ENCODE peak calls at places on chromosomes 4 and X, in eight cellular contexts. W is suprapubic skin, E is fibroblast of lung, V is heart right ventricle, M is H9, F is aorta, N is stomach, C is lung. Q is an unnamed sample.

GRCh38 chr4:84070293-84070692 is 428.8 kb downstream of the NKX6-1 start:
- DNase-seq in C (no peak), N (no peak), V (no peak), M (no peak), F (no peak), W (no peak), E (no peak), Q (no peak)

GRCh38 chr4:145815626-145816025 is 123.0 kb downstream of the ZNF827 start:
- DNase-seq in C (no peak), F (no peak), V (no peak), W (no peak), E (peak; percentile 58), M (no peak), N (no peak), Q (no peak)

GRCh38 chr4:74624351-74625151 is 169.8 kb downstream of the BTC start:
- DNase-seq in W (no peak), F (no peak), V (no peak), E (peak; percentile 98), M (no peak), N (no peak), C (no peak), Q (peak; percentile 59)

GRCh38 chr4:14070289-14070880 is 442.9 kb upstream of the BOD1L1 start:
- DNase-seq in W (no peak), V (no peak), N (peak; percentile 56), E (no peak), C (no peak), M (no peak), F (no peak), Q (peak; percentile 16)

GRCh38 chrX:149504226-149504914 is 736 bp downstream of the IDS start:
- DNase-seq in E (no peak), N (no peak), V (no peak), F (no peak), M (peak; percentile 69), C (no peak), W (no peak), Q (peak; percentile 41)

GRCh38 chr4:29711226-29711625 is 1008.9 kb upstream of the PCDH7 start:
- DNase-seq in M (no peak), V (no peak), W (no peak), C (no peak), F (no peak), E (peak; percentile 38), N (no peak), Q (no peak)

GRCh38 chrX:68299923-68300322 is 133.4 kb downstream of the OPHN1 start:
- DNase-seq in M (no peak), V (no peak), F (no peak), C (no peak), E (peak; percentile 24), W (no peak), N (no peak), Q (no peak)

GRCh38 chr4:7045961-7046921 is 3.1 kb downstream of the TADA2B start:
- DNase-seq in N (no peak), W (no peak), F (peak; percentile 68), V (no peak), E (no peak), M (no peak), C (no peak), Q (no peak)

GRCh38 chrX:124217289-124218251 is 114.9 kb upstream of the TEX13D start:
- DNase-seq in E (no peak), N (no peak), W (no peak), F (no peak), M (peak; percentile 52), C (no peak), V (no peak), Q (no peak)

GRCh38 chrX:15143050-15143824 is 126.6 kb downstream of the ASB9 start:
- DNase-seq in F (no peak), C (peak; percentile 36), V (peak; percentile 15), W (no peak), E (peak; percentile 41), N (peak; percentile 69), M (peak; percentile 37), Q (peak; percentile 70)

GRCh38 chr4:81260443-81261102 is 45.6 kb upstream of the PRKG2 start:
- DNase-seq in F (no peak), W (no peak), E (no peak), N (no peak), V (no peak), C (no peak), M (peak; percentile 36), Q (no peak)

GRCh38 chrX:35562395-35562794 is 235.7 kb upstream of the MAGEB16 start:
- DNase-seq in M (peak; percentile 28), W (no peak), C (no peak), N (no peak), E (no peak), V (no peak), F (no peak), Q (no peak)

GRCh38 chr4:94403735-94404134 is 48.0 kb upstream of the PDLIM5 start:
- DNase-seq in V (peak; percentile 20), W (no peak), E (no peak), N (no peak), F (no peak), C (no peak), M (no peak), Q (no peak)

GRCh38 chr4:81850701-81851100 is 379.0 kb upstream of the RASGEF1B start:
- DNase-seq in N (no peak), W (no peak), C (no peak), M (no peak), F (no peak), E (no peak), V (no peak), Q (no peak)

GRCh38 chr4:48635310-48635709 is 144.8 kb downstream of the FRYL start:
- DNase-seq in V (no peak), M (no peak), E (peak; percentile 10), W (no peak), C (no peak), N (no peak), F (no peak), Q (no peak)

DNA sequence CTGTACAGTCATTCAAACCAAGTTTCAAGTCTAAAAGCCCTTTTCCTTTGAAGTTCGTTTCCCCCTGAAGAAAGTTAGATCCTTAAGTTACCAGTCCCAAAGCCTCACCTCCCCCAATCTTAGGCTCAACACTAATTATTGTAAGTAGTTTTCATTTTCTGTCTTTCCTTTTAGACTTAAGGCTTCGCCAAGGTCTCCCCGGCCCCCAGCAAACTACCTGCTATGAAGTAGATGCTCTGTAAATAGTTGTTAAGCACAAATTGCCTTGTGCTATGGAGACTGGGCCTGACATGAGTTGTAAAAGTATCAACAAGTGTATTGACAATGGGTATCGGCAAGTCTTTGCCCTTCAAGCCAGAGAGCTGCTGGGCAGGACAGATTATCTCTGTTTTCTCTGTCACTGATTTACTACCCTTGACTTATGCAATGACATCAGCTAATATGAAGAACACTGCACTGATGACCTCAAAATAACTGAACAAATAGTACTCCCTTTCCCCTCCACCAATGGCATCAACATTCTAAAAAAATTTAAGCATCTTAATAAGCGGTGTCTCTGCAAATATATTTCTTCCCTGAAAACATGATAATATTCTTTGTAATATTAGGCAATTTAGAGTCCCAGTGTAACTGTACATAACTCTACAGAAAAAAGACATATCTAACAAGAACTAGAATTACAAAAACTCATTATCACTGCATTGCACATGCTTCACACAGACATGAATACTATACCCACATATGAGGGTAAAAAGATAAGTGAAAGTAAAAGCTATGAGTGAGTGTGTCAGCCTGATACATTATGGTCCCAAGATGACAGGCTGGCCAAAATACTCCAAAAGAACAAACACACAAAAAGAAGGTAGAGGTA is 2.6 kb upstream of the FGB start:
- DNase-seq in F (no peak), W (no peak), C (no peak), E (no peak), N (no peak), V (no peak), M (no peak), Q (peak; percentile 50)
- H3K4me1 ChIP-seq in F (no peaks in the 10 kb centered on the region), W (no peaks in the 10 kb centered on the region), C (no peaks in the 10 kb centered on the region), E (no peaks in the 10 kb centered on the region), N (no peaks in the 10 kb centered on the region), V (no peaks in the 10 kb centered on the region), M (no peaks in the 10 kb centered on the region), Q (no peaks in the 10 kb centered on the region)

GRCh38 chr4:183145773-183146172 is 46.7 kb downstream of the WWC2 start:
- DNase-seq in E (no peak), C (no peak), F (no peak), W (no peak), V (no peak), M (no peak), N (no peak), Q (no peak)

GRCh38 chr4:183147983-183148382 is 48.9 kb downstream of the WWC2 start:
- DNase-seq in M (no peak), N (no peak), E (no peak), W (no peak), F (no peak), V (no peak), C (no peak), Q (no peak)

GRCh38 chr4:183149968-183150539 is 51.0 kb downstream of the WWC2 start:
- DNase-seq in W (no peak), V (no peak), E (no peak), N (no peak), M (no peak), C (no peak), F (no peak), Q (no peak)

GRCh38 chr4:183146478-183146877 is 47.4 kb downstream of the WWC2 start:
- DNase-seq in V (no peak), N (no peak), W (no peak), C (no peak), M (no peak), F (no peak), E (no peak), Q (no peak)

DNA sequence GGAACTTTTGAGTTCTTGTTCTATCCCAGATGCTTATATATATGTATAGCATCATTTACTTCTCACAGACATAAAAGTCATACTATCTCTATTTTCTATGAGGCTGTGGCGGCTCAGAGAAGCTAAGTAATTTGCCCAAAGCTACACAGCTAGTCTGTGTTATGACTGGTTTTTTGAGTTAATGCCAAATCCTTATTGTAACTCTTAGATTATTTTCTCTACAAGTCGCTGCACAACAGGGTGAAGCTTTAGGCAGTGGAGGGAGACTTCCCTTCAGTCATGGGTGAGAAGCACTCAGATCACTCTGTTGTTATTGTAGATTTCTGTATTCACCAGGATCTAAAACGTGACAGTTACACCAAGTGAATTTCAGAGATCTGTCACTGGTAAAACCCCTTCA is 48.1 kb downstream of the WWC2 start:
- DNase-seq in W (no peak), M (no peak), N (no peak), C (no peak), E (no peak), F (no peak), V (no peak), Q (no peak)
- H3K4me1 ChIP-seq in W (peaks cover 28% of the 10 kb centered on the region), M (peaks cover 6% of the 10 kb centered on the region), N (peaks cover 44% of the 10 kb centered on the region), C (peaks cover 7% of the 10 kb centered on the region), E (no peaks in the 10 kb centered on the region), F (peaks cover 3% of the 10 kb centered on the region), V (peaks cover 67% of the 10 kb centered on the region), Q (peaks cover 19% of the 10 kb centered on the region)

DNA sequence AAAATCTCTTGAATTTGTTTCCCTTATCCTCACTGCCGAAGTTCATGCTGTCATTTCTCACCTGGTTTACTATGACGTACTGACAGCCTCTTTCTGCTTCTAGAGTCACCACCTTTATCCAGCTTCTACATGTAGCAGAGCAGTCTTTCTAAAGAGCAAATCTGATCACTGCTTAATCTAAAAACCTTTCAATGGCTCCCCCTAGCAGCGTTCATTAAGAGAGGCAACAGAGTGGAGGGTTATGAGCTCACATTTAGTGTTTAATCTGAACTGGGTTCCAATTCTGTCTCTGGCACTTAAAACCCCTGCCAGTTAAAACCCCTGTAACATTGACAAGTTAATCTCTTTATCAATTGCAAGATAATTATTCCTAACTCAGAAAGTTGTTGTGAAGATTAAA is 4.4 kb downstream of the RBPJ start:
- DNase-seq in M (no peak), C (no peak), W (no peak), N (no peak), E (peak; percentile 74), F (no peak), V (no peak), Q (peak; percentile 34)
- H3K4me1 ChIP-seq in M (no peaks in the 10 kb centered on the region), C (peaks cover 2% of the 10 kb centered on the region), W (peaks cover 38% of the 10 kb centered on the region), N (peaks cover 74% of the 10 kb centered on the region), E (peaks cover 22% of the 10 kb centered on the region), F (no peaks in the 10 kb centered on the region), V (peaks cover 63% of the 10 kb centered on the region), Q (peaks cover 8% of the 10 kb centered on the region)

GRCh38 chr4:113112341-113112978 is 63.0 kb downstream of the ANK2 start:
- DNase-seq in E (no peak), W (no peak), N (no peak), F (no peak), V (no peak), C (no peak), M (no peak), Q (no peak)
- H3K4me1 ChIP-seq in E (no peaks in the 10 kb centered on the region), W (no peaks in the 10 kb centered on the region), N (peaks cover 14% of the 10 kb centered on the region), F (no peaks in the 10 kb centered on the region), V (peaks cover 18% of the 10 kb centered on the region), C (no peaks in the 10 kb centered on the region), M (no peaks in the 10 kb centered on the region), Q (peaks cover 10% of the 10 kb centered on the region)

Q was measured in hepatocyte.